ENCODE peak calls at places on chromosome 17, in eight cellular contexts. Z is kidney epithelial cell; J is stomach; H is AG08395; D is GM12865; O is PC-9; C is progenitor cell of endocrine pancreas; W is stimulated activated CD8-positive, alpha-beta memory T cell treated with anti-CD3 and anti-CD28 coated beads, Interleukin-7, amount 100 ng/mL, for 24 hours. M is an unnamed sample.

GRCh38 chr17:38579934-38580333 is 25.8 kb downstream of the SRCIN1 start:
- DNase-seq in Z (no peak), W (no peak), D (no peak), H (peak), J (peak), C (no peak), O (peak), M (no peak)

GRCh38 chr17:55458287-55458900 is 36.8 kb upstream of the MMD start:
- DNase-seq in Z (no peak), C (no peak), J (no peak), W (no peak), D (no peak), H (no peak), O (no peak), M (no peak)

GRCh38 chr17:5580974-5581373 is 3.3 kb downstream of the NLRP1 start:
- DNase-seq in W (no peak), C (no peak), Z (no peak), D (no peak), H (no peak), O (no peak), J (no peak), M (no peak)

GRCh38 chr17:55157165-55157564 is 107.6 kb upstream of the HLF start:
- DNase-seq in W (no peak), C (no peak), O (no peak), Z (peak), D (no peak), H (no peak), J (no peak), M (no peak)

GRCh38 chr17:66673668-66674276 is 161.1 kb upstream of the CACNG5 start:
- DNase-seq in J (peak), W (no peak), Z (no peak), H (peak), D (peak), C (peak), O (peak), M (peak)

GRCh38 chr17:33875973-33876372 is 379.1 kb upstream of the CCL2 start:
- DNase-seq in C (no peak), H (no peak), Z (no peak), O (no peak), W (no peak), J (no peak), D (no peak), M (no peak)

GRCh38 chr17:73855933-73856332 is 211.7 kb upstream of the SDK2 start:
- DNase-seq in C (no peak), H (peak), O (no peak), W (no peak), Z (no peak), D (peak), J (no peak), M (no peak)

GRCh38 chr17:77189148-77189547 is 48.4 kb downstream of the SEC14L1 start:
- DNase-seq in O (no peak), J (no peak), Z (no peak), C (no peak), D (peak), H (no peak), W (no peak), M (no peak)

GRCh38 chr17:65990593-65990992 is 201.3 kb downstream of the CEP112 start:
- DNase-seq in O (no peak), Z (no peak), J (no peak), H (no peak), C (no peak), D (no peak), W (no peak), M (no peak)

GRCh38 chr17:76734080-76734840 is 2.9 kb downstream of the SRSF2 start:
- DNase-seq in D (peak), W (no peak), Z (no peak), J (no peak), H (no peak), O (no peak), C (no peak), M (no peak)

GRCh38 chr17:1000597-1001490 is 3.9 kb downstream of the TIMM22 start:
- DNase-seq in W (no peak), C (no peak), D (no peak), H (peak), Z (no peak), J (peak), O (no peak), M (no peak)

GRCh38 chr17:54971147-54971546 is 2.6 kb downstream of the STXBP4 start:
- DNase-seq in D (no peak), O (no peak), Z (no peak), W (no peak), C (no peak), H (no peak), J (no peak), M (no peak)

GRCh38 chr17:41812176-41813038 is at the start of gene FKBP10:
- DNase-seq in C (peak), W (no peak), J (peak), Z (no peak), O (peak), H (peak), D (peak), M (peak)

GRCh38 chr17:75048396-75048933 is 1.4 kb downstream of the KCTD2 start:
- DNase-seq in O (no peak), C (no peak), Z (no peak), D (no peak), H (peak), W (no peak), J (peak), M (no peak)

M was measured in iPS DF 6.9.